ENCODE peak calls at places on chromosome 1, in ten cellular contexts. F, Q, H, T, J, O, V, S, C and A are unnamed samples.

GRCh38 chr1:205324781-205325180 is 3.2 kb upstream of the NUAK2 start:
- DNase-seq in V (no peak), H (no peak), Q (no peak), F (peak), T (no peak), C (peak), O (no peak), S (peak), J (peak), A (no peak)

GRCh38 chr1:34824817-34825454 is 32.1 kb downstream of the GJA4 start:
- DNase-seq in H (no peak), O (no peak), F (no peak), V (no peak), J (no peak), S (no peak), T (no peak), Q (no peak), C (no peak), A (no peak)

GRCh38 chr1:164599272-164599671 is 40.3 kb downstream of the PBX1 start:
- DNase-seq in T (no peak), O (no peak), C (no peak), J (no peak), S (no peak), Q (no peak), F (no peak), V (no peak), H (no peak), A (no peak)

GRCh38 chr1:168726311-168726710 is 2.7 kb downstream of the DPT start:
- DNase-seq in H (no peak), C (no peak), O (no peak), J (no peak), Q (no peak), F (no peak), T (no peak), S (no peak), V (no peak), A (no peak)

GRCh38 chr1:162229534-162229933 is 147.1 kb downstream of the SPATA46 start:
- DNase-seq in Q (no peak), V (no peak), F (no peak), S (no peak), H (no peak), T (no peak), J (no peak), C (no peak), O (no peak), A (no peak)

GRCh38 chr1:118317836-118318614 is 133.0 kb upstream of the SPAG17 start:
- DNase-seq in V (no peak), C (no peak), O (peak), H (no peak), F (no peak), Q (no peak), S (no peak), T (no peak), J (peak), A (no peak)

GRCh38 chr1:89547563-89548485 is 23.2 kb downstream of the LRRC8B start:
- DNase-seq in V (no peak), T (no peak), C (peak), Q (no peak), J (peak), F (no peak), H (no peak), O (peak), S (peak), A (peak)

GRCh38 chr1:230262867-230263572 is 163.1 kb downstream of the PGBD5 start:
- DNase-seq in H (no peak), C (no peak), V (no peak), O (no peak), S (no peak), F (no peak), Q (no peak), T (no peak), J (no peak), A (no peak)

GRCh38 chr1:225044258-225044657 is 114.8 kb downstream of the DNAH14 start:
- DNase-seq in S (no peak), H (no peak), C (no peak), O (no peak), T (no peak), J (peak), Q (no peak), V (no peak), F (no peak), A (no peak)